ENCODE peak calls at places on chromosomes 11 and 22, in nine cellular contexts. G, O, F, L, I, M, Y, N and J are unnamed samples.

GRCh38 chr11:117315285-117316196 is 515 bp downstream of the BACE1 start:
- DNase-seq in G (no peak), O (no peak), F (no peak), L (no peak), I (no peak), M (no peak), Y (no peak), N (no peak), J (no peak)

GRCh38 chr11:27443746-27444465 is 28.7 kb downstream of the LGR4 start:
- DNase-seq in G (no peak), O (no peak), F (no peak), L (no peak), I (no peak), M (no peak), Y (no peak), N (no peak), J (no peak)

GRCh38 chr11:83047515-83048225 is 24.0 kb downstream of the RAB30 start:
- DNase-seq in G (peak; percentile 21), O (no peak), F (no peak), L (no peak), I (no peak), M (no peak), Y (no peak), N (no peak), J (peak; percentile 18)

GRCh38 chr11:15816996-15817395 is 539.4 kb downstream of the SOX6 start:
- DNase-seq in G (peak; percentile 84), O (no peak), F (no peak), L (peak; percentile 31), I (no peak), M (no peak), Y (no peak), N (no peak), J (no peak)

GRCh38 chr22:27216444-27216843 is 559.1 kb downstream of the MIAT start:
- DNase-seq in G (no peak), O (no peak), F (no peak), L (no peak), I (no peak), M (no peak), Y (no peak), N (no peak), J (no peak)

GRCh38 chr22:48186121-48186790 is 1423.8 kb downstream of the TBC1D22A start:
- DNase-seq in G (no peak), O (no peak), F (no peak), L (no peak), I (no peak), M (no peak), Y (no peak), N (no peak), J (no peak)

GRCh38 chr22:22229683-22230420 is 14.7 kb upstream of the VPREB1 start:
- DNase-seq in G (no peak), O (no peak), F (no peak), L (no peak), I (no peak), M (no peak), Y (no peak), N (no peak), J (no peak)

GRCh38 chr11:19660076-19660475 is 52.6 kb upstream of the NAV2 start:
- DNase-seq in G (peak; percentile 76), O (no peak), F (no peak), L (peak; percentile 94), I (no peak), M (no peak), Y (no peak), N (peak; percentile 98), J (peak; percentile 63)

GRCh38 chr22:17870408-17870807 is 96.1 kb upstream of the BID start:
- DNase-seq in G (no peak), O (no peak), F (no peak), L (no peak), I (no peak), M (no peak), Y (no peak), N (no peak), J (no peak)

GRCh38 chr22:46071451-46072029 is 78.8 kb upstream of the PPARA start:
- DNase-seq in G (peak; percentile 97), O (no peak), F (peak; percentile 96), L (peak; percentile 77), I (peak; percentile 72), M (peak; percentile 91), Y (no peak), N (peak; percentile 94), J (peak; percentile 91)

GRCh38 chr11:14904745-14905103 is 12.7 kb upstream of the CYP2R1 start:
- DNase-seq in G (peak; percentile 65), O (no peak), F (peak; percentile 86), L (no peak), I (no peak), M (peak; percentile 90), Y (peak; percentile 64), N (no peak), J (no peak)

GRCh38 chr22:28741200-28741757 is 341 bp downstream of the CHEK2 start:
- DNase-seq in G (no peak), O (no peak), F (no peak), L (no peak), I (no peak), M (no peak), Y (no peak), N (no peak), J (no peak)

GRCh38 chr11:76629133-76629852 is 41.3 kb downstream of the LRRC32 start:
- DNase-seq in G (peak; percentile 97), O (no peak), F (peak; percentile 85), L (peak; percentile 43), I (no peak), M (peak; percentile 65), Y (no peak), N (no peak), J (no peak)

GRCh38 chr11:126408496-126408895 is 53.0 kb downstream of the ST3GAL4 start:
- DNase-seq in G (no peak), O (no peak), F (no peak), L (no peak), I (no peak), M (no peak), Y (no peak), N (no peak), J (no peak)

GRCh38 chr11:117814766-117815261 is 9.7 kb downstream of the FXYD2 start:
- DNase-seq in G (no peak), O (no peak), F (no peak), L (no peak), I (no peak), M (peak; percentile 82), Y (peak; percentile 70), N (no peak), J (no peak)

GRCh38 chr11:18013790-18014507 is 1.1 kb upstream of the SERGEF start:
- DNase-seq in G (no peak), O (no peak), F (no peak), L (no peak), I (no peak), M (no peak), Y (no peak), N (no peak), J (no peak)
- TF ChIP-seq CTCF in G (no peak), O (no peak), F (no peak), L (no peak), I (no peak), M (no peak), Y (no peak), N (no peak), J (no peak)

GRCh38 chr11:68044145-68044813 is 5.5 kb downstream of the TCIRG1 start:
- DNase-seq in G (no peak), O (no peak), F (no peak), L (no peak), I (no peak), M (peak; percentile 34), Y (no peak), N (no peak), J (no peak)
- TF ChIP-seq CTCF in G (no peak), O (no peak), F (no peak), L (no peak), I (no peak), M (no peak), Y (no peak), N (no peak), J (peak; percentile 36)

GRCh38 chr11:120606116-120607010 is 94.8 kb downstream of the GRIK4 start:
- DNase-seq in G (no peak), O (no peak), F (no peak), L (no peak), I (no peak), M (peak; percentile 15), Y (no peak), N (no peak), J (no peak)
- TF ChIP-seq CTCF in G (no peak), O (no peak), F (no peak), L (no peak), I (no peak), M (no peak), Y (no peak), N (no peak), J (no peak)

DNA sequence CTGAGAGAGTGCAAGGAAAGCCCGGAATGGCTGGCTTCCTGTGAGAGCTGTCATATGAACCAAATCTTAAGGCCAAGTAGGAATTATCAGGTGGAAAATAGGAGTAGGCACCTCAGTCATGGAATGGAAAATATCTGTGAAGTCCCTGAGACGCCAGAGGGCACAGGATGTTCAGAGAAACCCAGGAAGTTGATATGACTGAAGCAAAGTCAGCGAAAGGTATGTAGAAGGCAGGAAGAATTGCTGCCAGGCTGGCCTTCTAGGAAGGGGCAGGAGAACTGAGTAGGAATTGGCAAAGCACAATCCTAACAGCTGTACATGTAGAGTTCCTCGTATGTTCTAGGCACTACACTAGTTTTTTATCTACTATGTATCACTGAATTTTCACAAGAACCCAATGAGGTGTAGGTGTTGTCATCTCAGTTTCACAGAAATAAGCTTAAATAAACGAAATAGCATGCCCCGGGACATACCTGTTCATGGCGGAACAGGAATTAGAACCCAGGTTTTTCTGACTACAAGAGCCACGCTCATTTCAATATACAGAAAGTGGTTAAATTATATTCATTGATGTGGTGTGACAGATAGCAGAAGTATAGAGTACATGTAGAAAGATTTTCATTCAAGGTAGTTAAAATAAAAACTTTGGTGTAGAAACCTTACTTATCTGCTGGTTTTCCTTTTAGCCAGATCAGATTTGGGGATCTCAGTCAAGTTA is 17.0 kb downstream of the HMGXB4 start:
- DNase-seq in G (no peak), O (no peak), F (no peak), L (no peak), I (no peak), M (no peak), Y (no peak), N (no peak), J (no peak)
- TF ChIP-seq CTCF in G (no peak), O (no peak), F (no peak), L (no peak), I (no peak), M (no peak), Y (no peak), N (no peak), J (no peak)

GRCh38 chr11:72764503-72764902 is 12.3 kb upstream of the ARAP1 start:
- DNase-seq in G (no peak), O (peak; percentile 74), F (no peak), L (peak; percentile 37), I (no peak), M (peak; percentile 81), Y (no peak), N (no peak), J (no peak)
- TF ChIP-seq CTCF in G (no peak), O (peak; percentile 67), F (no peak), L (peak; percentile 39), I (no peak), M (peak; percentile 32), Y (no peak), N (no peak), J (no peak)